ENCODE peak calls at places on chromosome 1, in eight cellular contexts. One of them, this sample, is unnamed.

GRCh38 chr1:68207129-68207689 is 25.1 kb downstream of the WLS start:
- DNase-seq in head of caudate nucleus: no peak
- DNase-seq in endothelial cell: no peak
- DNase-seq in COR-L47: no peak
- DNase-seq in A549: no peak
- DNase-seq in brain microvascular endothelial cell: no peak
- DNase-seq in fibroblast of the conjunctiva: no peak
- DNase-seq in GM18507: no peak
- DNase-seq in this sample: no peak

GRCh38 chr1:208252126-208252853 is 8.1 kb upstream of the PLXNA2 start:
- DNase-seq in head of caudate nucleus: no peak
- DNase-seq in endothelial cell: no peak
- DNase-seq in COR-L47: no peak
- DNase-seq in A549: peak
- DNase-seq in brain microvascular endothelial cell: no peak
- DNase-seq in fibroblast of the conjunctiva: no peak
- DNase-seq in GM18507: no peak
- DNase-seq in this sample: no peak

GRCh38 chr1:41355356-41355755 is 5.9 kb upstream of the FOXO6 start:
- DNase-seq in head of caudate nucleus: peak
- DNase-seq in endothelial cell: no peak
- DNase-seq in COR-L47: no peak
- DNase-seq in A549: no peak
- DNase-seq in brain microvascular endothelial cell: no peak
- DNase-seq in fibroblast of the conjunctiva: no peak
- DNase-seq in GM18507: no peak
- DNase-seq in this sample: peak

GRCh38 chr1:54289939-54290233 is 89.9 kb downstream of the MRPL37 start:
- DNase-seq in head of caudate nucleus: no peak
- DNase-seq in endothelial cell: no peak
- DNase-seq in COR-L47: no peak
- DNase-seq in A549: no peak
- DNase-seq in brain microvascular endothelial cell: no peak
- DNase-seq in fibroblast of the conjunctiva: no peak
- DNase-seq in GM18507: no peak
- DNase-seq in this sample: no peak

GRCh38 chr1:41811978-41812852 is 106.5 kb downstream of the HIVEP3 start:
- DNase-seq in head of caudate nucleus: peak
- DNase-seq in endothelial cell: peak
- DNase-seq in COR-L47: peak
- DNase-seq in A549: peak
- DNase-seq in brain microvascular endothelial cell: peak
- DNase-seq in fibroblast of the conjunctiva: peak
- DNase-seq in GM18507: no peak
- DNase-seq in this sample: peak

GRCh38 chr1:34379911-34380310 is 203.2 kb downstream of the C1orf94 start:
- DNase-seq in head of caudate nucleus: no peak
- DNase-seq in endothelial cell: no peak
- DNase-seq in COR-L47: no peak
- DNase-seq in A549: no peak
- DNase-seq in brain microvascular endothelial cell: no peak
- DNase-seq in fibroblast of the conjunctiva: no peak
- DNase-seq in GM18507: no peak
- DNase-seq in this sample: no peak

GRCh38 chr1:185964946-185965345 is 230.8 kb downstream of the HMCN1 start:
- DNase-seq in head of caudate nucleus: no peak
- DNase-seq in endothelial cell: no peak
- DNase-seq in COR-L47: no peak
- DNase-seq in A549: no peak
- DNase-seq in brain microvascular endothelial cell: no peak
- DNase-seq in fibroblast of the conjunctiva: no peak
- DNase-seq in GM18507: no peak
- DNase-seq in this sample: no peak

GRCh38 chr1:2385606-2386280 is 5.6 kb downstream of the MORN1 start:
- DNase-seq in head of caudate nucleus: no peak
- DNase-seq in endothelial cell: no peak
- DNase-seq in COR-L47: no peak
- DNase-seq in A549: no peak
- DNase-seq in brain microvascular endothelial cell: no peak
- DNase-seq in fibroblast of the conjunctiva: no peak
- DNase-seq in GM18507: no peak
- DNase-seq in this sample: no peak

GRCh38 chr1:1318131-1318652 is 6.3 kb downstream of the INTS11 start:
- DNase-seq in head of caudate nucleus: no peak
- DNase-seq in endothelial cell: no peak
- DNase-seq in COR-L47: no peak
- DNase-seq in A549: peak
- DNase-seq in brain microvascular endothelial cell: peak
- DNase-seq in fibroblast of the conjunctiva: peak
- DNase-seq in GM18507: no peak
- DNase-seq in this sample: peak

GRCh38 chr1:37726191-37726590 is 33.9 kb downstream of the CDCA8 start:
- DNase-seq in head of caudate nucleus: peak
- DNase-seq in endothelial cell: no peak
- DNase-seq in COR-L47: no peak
- DNase-seq in A549: no peak
- DNase-seq in brain microvascular endothelial cell: no peak
- DNase-seq in fibroblast of the conjunctiva: no peak
- DNase-seq in GM18507: no peak
- DNase-seq in this sample: no peak

GRCh38 chr1:216630532-216630931 is 92.7 kb downstream of the ESRRG start:
- DNase-seq in head of caudate nucleus: no peak
- DNase-seq in endothelial cell: no peak
- DNase-seq in COR-L47: no peak
- DNase-seq in A549: no peak
- DNase-seq in brain microvascular endothelial cell: no peak
- DNase-seq in fibroblast of the conjunctiva: no peak
- DNase-seq in GM18507: no peak
- DNase-seq in this sample: no peak

GRCh38 chr1:183191833-183192232 is 5.8 kb downstream of the LAMC2 start:
- DNase-seq in head of caudate nucleus: no peak
- DNase-seq in endothelial cell: no peak
- DNase-seq in COR-L47: no peak
- DNase-seq in A549: peak
- DNase-seq in brain microvascular endothelial cell: peak
- DNase-seq in fibroblast of the conjunctiva: peak
- DNase-seq in GM18507: no peak
- DNase-seq in this sample: no peak

GRCh38 chr1:11053758-11054137 is 6.1 kb downstream of the SRM start:
- DNase-seq in head of caudate nucleus: no peak
- DNase-seq in endothelial cell: peak
- DNase-seq in COR-L47: no peak
- DNase-seq in A549: no peak
- DNase-seq in brain microvascular endothelial cell: no peak
- DNase-seq in fibroblast of the conjunctiva: no peak
- DNase-seq in GM18507: no peak
- DNase-seq in this sample: no peak

GRCh38 chr1:245345191-245345884 is 190.6 kb downstream of the KIF26B start:
- DNase-seq in head of caudate nucleus: no peak
- DNase-seq in endothelial cell: no peak
- DNase-seq in COR-L47: no peak
- DNase-seq in A549: no peak
- DNase-seq in brain microvascular endothelial cell: no peak
- DNase-seq in fibroblast of the conjunctiva: no peak
- DNase-seq in GM18507: no peak
- DNase-seq in this sample: no peak

GRCh38 chr1:21216835-21217811 is 40.4 kb upstream of the EIF4G3 start:
- DNase-seq in head of caudate nucleus: peak
- DNase-seq in endothelial cell: peak
- DNase-seq in COR-L47: peak
- DNase-seq in A549: peak
- DNase-seq in brain microvascular endothelial cell: peak
- DNase-seq in fibroblast of the conjunctiva: no peak
- DNase-seq in GM18507: peak
- DNase-seq in this sample: peak

GRCh38 chr1:224733021-224733911 is 117.1 kb downstream of the CNIH3 start:
- DNase-seq in head of caudate nucleus: no peak
- DNase-seq in endothelial cell: no peak
- DNase-seq in COR-L47: no peak
- DNase-seq in A549: no peak
- DNase-seq in brain microvascular endothelial cell: peak
- DNase-seq in fibroblast of the conjunctiva: no peak
- DNase-seq in GM18507: peak
- DNase-seq in this sample: no peak

GRCh38 chr1:215056584-215056983 is 26.0 kb upstream of the KCNK2 start:
- DNase-seq in head of caudate nucleus: no peak
- DNase-seq in endothelial cell: no peak
- DNase-seq in COR-L47: no peak
- DNase-seq in A549: no peak
- DNase-seq in brain microvascular endothelial cell: peak
- DNase-seq in fibroblast of the conjunctiva: no peak
- DNase-seq in GM18507: no peak
- DNase-seq in this sample: no peak

GRCh38 chr1:83102630-83103071 is 896.3 kb downstream of the TTLL7 start:
- DNase-seq in head of caudate nucleus: no peak
- DNase-seq in endothelial cell: no peak
- DNase-seq in COR-L47: peak
- DNase-seq in A549: no peak
- DNase-seq in brain microvascular endothelial cell: peak
- DNase-seq in fibroblast of the conjunctiva: no peak
- DNase-seq in GM18507: no peak
- DNase-seq in this sample: no peak

GRCh38 chr1:69911301-69911801 is 294.0 kb downstream of the LRRC40 start:
- DNase-seq in head of caudate nucleus: no peak
- DNase-seq in endothelial cell: no peak
- DNase-seq in COR-L47: no peak
- DNase-seq in A549: no peak
- DNase-seq in brain microvascular endothelial cell: peak
- DNase-seq in fibroblast of the conjunctiva: peak
- DNase-seq in GM18507: no peak
- DNase-seq in this sample: no peak

GRCh38 chr1:229161740-229162139 is 109.2 kb upstream of the RAB4A start:
- DNase-seq in head of caudate nucleus: no peak
- DNase-seq in endothelial cell: no peak
- DNase-seq in COR-L47: no peak
- DNase-seq in A549: no peak
- DNase-seq in brain microvascular endothelial cell: no peak
- DNase-seq in fibroblast of the conjunctiva: no peak
- DNase-seq in GM18507: no peak
- DNase-seq in this sample: no peak

GRCh38 chr1:207581496-207582168 is 63.3 kb upstream of the CR1L start:
- DNase-seq in head of caudate nucleus: no peak
- DNase-seq in endothelial cell: no peak
- DNase-seq in COR-L47: no peak
- DNase-seq in A549: no peak
- DNase-seq in brain microvascular endothelial cell: no peak
- DNase-seq in fibroblast of the conjunctiva: no peak
- DNase-seq in GM18507: no peak
- DNase-seq in this sample: no peak

GRCh38 chr1:23719162-23719820 is 24.0 kb upstream of the ELOA start:
- DNase-seq in head of caudate nucleus: no peak
- DNase-seq in endothelial cell: no peak
- DNase-seq in COR-L47: no peak
- DNase-seq in A549: no peak
- DNase-seq in brain microvascular endothelial cell: peak
- DNase-seq in fibroblast of the conjunctiva: no peak
- DNase-seq in GM18507: no peak
- DNase-seq in this sample: no peak

GRCh38 chr1:218772575-218772974 is 401.1 kb upstream of the LYPLAL1 start:
- DNase-seq in head of caudate nucleus: no peak
- DNase-seq in endothelial cell: no peak
- DNase-seq in COR-L47: no peak
- DNase-seq in A549: no peak
- DNase-seq in brain microvascular endothelial cell: peak
- DNase-seq in fibroblast of the conjunctiva: peak
- DNase-seq in GM18507: no peak
- DNase-seq in this sample: no peak

GRCh38 chr1:153639280-153639679 is 5.4 kb downstream of the CHTOP start:
- DNase-seq in head of caudate nucleus: no peak
- DNase-seq in endothelial cell: no peak
- DNase-seq in COR-L47: no peak
- DNase-seq in A549: no peak
- DNase-seq in brain microvascular endothelial cell: no peak
- DNase-seq in fibroblast of the conjunctiva: no peak
- DNase-seq in GM18507: no peak
- DNase-seq in this sample: no peak

GRCh38 chr1:27071049-27071416 is 58.4 kb upstream of the TENT5B start:
- DNase-seq in head of caudate nucleus: no peak
- DNase-seq in endothelial cell: no peak
- DNase-seq in COR-L47: no peak
- DNase-seq in A549: no peak
- DNase-seq in brain microvascular endothelial cell: peak
- DNase-seq in fibroblast of the conjunctiva: peak
- DNase-seq in GM18507: no peak
- DNase-seq in this sample: no peak

GRCh38 chr1:109263597-109264378 is 14.4 kb downstream of the CELSR2 start:
- DNase-seq in head of caudate nucleus: peak
- DNase-seq in endothelial cell: peak
- DNase-seq in COR-L47: peak
- DNase-seq in A549: peak
- DNase-seq in brain microvascular endothelial cell: peak
- DNase-seq in fibroblast of the conjunctiva: peak
- DNase-seq in GM18507: peak
- DNase-seq in this sample: peak

GRCh38 chr1:180646547-180646946 is 14.7 kb downstream of the XPR1 start:
- DNase-seq in head of caudate nucleus: no peak
- DNase-seq in endothelial cell: no peak
- DNase-seq in COR-L47: no peak
- DNase-seq in A549: no peak
- DNase-seq in brain microvascular endothelial cell: no peak
- DNase-seq in fibroblast of the conjunctiva: no peak
- DNase-seq in GM18507: no peak
- DNase-seq in this sample: no peak

GRCh38 chr1:11648732-11649158 is 5.5 kb downstream of the FBXO2 start:
- DNase-seq in head of caudate nucleus: peak
- DNase-seq in endothelial cell: no peak
- DNase-seq in COR-L47: no peak
- DNase-seq in A549: no peak
- DNase-seq in brain microvascular endothelial cell: no peak
- DNase-seq in fibroblast of the conjunctiva: no peak
- DNase-seq in GM18507: no peak
- DNase-seq in this sample: peak

GRCh38 chr1:26579662-26580061 is 50.1 kb downstream of the RPS6KA1 start:
- DNase-seq in head of caudate nucleus: no peak
- DNase-seq in endothelial cell: no peak
- DNase-seq in COR-L47: no peak
- DNase-seq in A549: no peak
- DNase-seq in brain microvascular endothelial cell: no peak
- DNase-seq in fibroblast of the conjunctiva: no peak
- DNase-seq in GM18507: no peak
- DNase-seq in this sample: no peak

GRCh38 chr1:44660176-44660575 is 14.1 kb downstream of the TMEM53 start:
- DNase-seq in head of caudate nucleus: peak
- DNase-seq in endothelial cell: no peak
- DNase-seq in COR-L47: peak
- DNase-seq in A549: no peak
- DNase-seq in brain microvascular endothelial cell: no peak
- DNase-seq in fibroblast of the conjunctiva: no peak
- DNase-seq in GM18507: no peak
- DNase-seq in this sample: peak

GRCh38 chr1:238558156-238558555 is 667.4 kb upstream of the ZP4 start:
- DNase-seq in head of caudate nucleus: no peak
- DNase-seq in endothelial cell: no peak
- DNase-seq in COR-L47: no peak
- DNase-seq in A549: no peak
- DNase-seq in brain microvascular endothelial cell: peak
- DNase-seq in fibroblast of the conjunctiva: peak
- DNase-seq in GM18507: no peak
- DNase-seq in this sample: no peak

GRCh38 chr1:32891241-32891570 is 4.9 kb downstream of the HPCA start:
- DNase-seq in head of caudate nucleus: no peak
- DNase-seq in endothelial cell: no peak
- DNase-seq in COR-L47: no peak
- DNase-seq in A549: no peak
- DNase-seq in brain microvascular endothelial cell: no peak
- DNase-seq in fibroblast of the conjunctiva: no peak
- DNase-seq in GM18507: no peak
- DNase-seq in this sample: no peak

GRCh38 chr1:1098656-1099425 is 17.0 kb downstream of the C1orf159 start:
- DNase-seq in head of caudate nucleus: no peak
- DNase-seq in endothelial cell: no peak
- DNase-seq in COR-L47: no peak
- DNase-seq in A549: no peak
- DNase-seq in brain microvascular endothelial cell: no peak
- DNase-seq in fibroblast of the conjunctiva: no peak
- DNase-seq in GM18507: no peak
- DNase-seq in this sample: no peak

GRCh38 chr1:203522237-203522636 is 28.3 kb downstream of the OPTC start:
- DNase-seq in head of caudate nucleus: no peak
- DNase-seq in endothelial cell: no peak
- DNase-seq in COR-L47: peak
- DNase-seq in A549: no peak
- DNase-seq in brain microvascular endothelial cell: no peak
- DNase-seq in fibroblast of the conjunctiva: no peak
- DNase-seq in GM18507: no peak
- DNase-seq in this sample: no peak